ENCODE peak calls at places on chromosomes 16 and 17, in four cellular contexts. One of them, this sample, is unnamed.

GRCh38 chr16:90077757-90078593 is 844 bp upstream of the PRDM7 start:
- DNase-seq in heart right ventricle: no peak
- DNase-seq in tibial artery: no peak
- DNase-seq in GM06990: peak
- DNase-seq in this sample: no peak

GRCh38 chr16:50884066-50884860 is 142.4 kb downstream of the CYLD start:
- DNase-seq in heart right ventricle: no peak
- DNase-seq in tibial artery: no peak
- DNase-seq in GM06990: no peak
- DNase-seq in this sample: no peak

GRCh38 chr16:82093901-82094300 is 58.8 kb downstream of the HSD17B2 start:
- DNase-seq in heart right ventricle: no peak
- DNase-seq in tibial artery: no peak
- DNase-seq in GM06990: no peak
- DNase-seq in this sample: no peak

GRCh38 chr17:49106366-49107210 is 26.0 kb upstream of the B4GALNT2 start:
- DNase-seq in heart right ventricle: no peak
- DNase-seq in tibial artery: no peak
- DNase-seq in GM06990: no peak
- DNase-seq in this sample: no peak

GRCh38 chr16:24046442-24046841 is 209.7 kb upstream of the CACNG3 start:
- DNase-seq in heart right ventricle: no peak
- DNase-seq in tibial artery: no peak
- DNase-seq in GM06990: no peak
- DNase-seq in this sample: no peak

GRCh38 chr16:78571880-78572279 is 472.4 kb downstream of the WWOX start:
- DNase-seq in heart right ventricle: no peak
- DNase-seq in tibial artery: no peak
- DNase-seq in GM06990: no peak
- DNase-seq in this sample: no peak

GRCh38 chr17:38341035-38341721 is 2.6 kb downstream of the GPR179 start:
- DNase-seq in heart right ventricle: peak
- DNase-seq in tibial artery: no peak
- DNase-seq in GM06990: no peak
- DNase-seq in this sample: no peak

GRCh38 chr16:2022723-2023097 is 3.1 kb downstream of the NPW start:
- DNase-seq in heart right ventricle: peak
- DNase-seq in tibial artery: no peak
- DNase-seq in GM06990: no peak
- DNase-seq in this sample: no peak

GRCh38 chr17:55157165-55157564 is 107.6 kb upstream of the HLF start:
- DNase-seq in heart right ventricle: no peak
- DNase-seq in tibial artery: no peak
- DNase-seq in GM06990: no peak
- DNase-seq in this sample: no peak

GRCh38 chr16:86929149-86929871 is 351.0 kb downstream of the FOXL1 start:
- DNase-seq in heart right ventricle: peak
- DNase-seq in tibial artery: peak
- DNase-seq in GM06990: no peak
- DNase-seq in this sample: no peak

GRCh38 chr17:11712445-11712844 is 114.2 kb downstream of the DNAH9 start:
- DNase-seq in heart right ventricle: no peak
- DNase-seq in tibial artery: no peak
- DNase-seq in GM06990: no peak
- DNase-seq in this sample: no peak

GRCh38 chr16:89042711-89043551 is 50.7 kb upstream of the ACSF3 start:
- DNase-seq in heart right ventricle: peak
- DNase-seq in tibial artery: no peak
- DNase-seq in GM06990: no peak
- DNase-seq in this sample: no peak

GRCh38 chr16:87101903-87102302 is 215.3 kb downstream of the C16orf95 start:
- DNase-seq in heart right ventricle: no peak
- DNase-seq in tibial artery: no peak
- DNase-seq in GM06990: no peak
- DNase-seq in this sample: no peak

GRCh38 chr17:67151717-67152116 is 93.3 kb downstream of the HELZ start:
- DNase-seq in heart right ventricle: no peak
- DNase-seq in tibial artery: no peak
- DNase-seq in GM06990: no peak
- DNase-seq in this sample: no peak

GRCh38 chr17:45277992-45278391 is 16.1 kb upstream of the SPATA32 start:
- DNase-seq in heart right ventricle: no peak
- DNase-seq in tibial artery: no peak
- DNase-seq in GM06990: no peak
- DNase-seq in this sample: no peak

GRCh38 chr16:74309789-74310781 is 13.5 kb downstream of the PSMD7 start:
- DNase-seq in heart right ventricle: no peak
- DNase-seq in tibial artery: no peak
- DNase-seq in GM06990: no peak
- DNase-seq in this sample: no peak

GRCh38 chr17:27239046-27239445 is 54.9 kb upstream of the WSB1 start:
- DNase-seq in heart right ventricle: no peak
- DNase-seq in tibial artery: no peak
- DNase-seq in GM06990: peak
- DNase-seq in this sample: peak

GRCh38 chr16:89707695-89708094 is 6.2 kb upstream of the SPATA2L start:
- DNase-seq in heart right ventricle: no peak
- DNase-seq in tibial artery: no peak
- DNase-seq in GM06990: no peak
- DNase-seq in this sample: no peak

GRCh38 chr17:63519116-63519881 is 3.9 kb upstream of the KCNH6 start:
- DNase-seq in heart right ventricle: no peak
- DNase-seq in tibial artery: no peak
- DNase-seq in GM06990: no peak
- DNase-seq in this sample: no peak

GRCh38 chr17:36686123-36686669 is 84.8 kb downstream of the MRM1 start:
- DNase-seq in heart right ventricle: no peak
- DNase-seq in tibial artery: no peak
- DNase-seq in GM06990: no peak
- DNase-seq in this sample: no peak

GRCh38 chr17:40564195-40564882 is 933 bp downstream of the CCR7 start:
- DNase-seq in heart right ventricle: no peak
- DNase-seq in tibial artery: peak
- DNase-seq in GM06990: no peak
- DNase-seq in this sample: no peak

GRCh38 chr17:58391302-58391984 is 25.9 kb downstream of the RNF43 start:
- DNase-seq in heart right ventricle: no peak
- DNase-seq in tibial artery: no peak
- DNase-seq in GM06990: no peak
- DNase-seq in this sample: no peak

GRCh38 chr17:61235001-61235820 is 164.4 kb upstream of the TBX2 start:
- DNase-seq in heart right ventricle: no peak
- DNase-seq in tibial artery: no peak
- DNase-seq in GM06990: no peak
- DNase-seq in this sample: no peak

GRCh38 chr16:10575506-10576130 is 4.8 kb downstream of the EMP2 start:
- DNase-seq in heart right ventricle: no peak
- DNase-seq in tibial artery: no peak
- DNase-seq in GM06990: no peak
- DNase-seq in this sample: no peak

GRCh38 chr16:84194470-84195200 is 3.7 kb downstream of the ADAD2 start:
- DNase-seq in heart right ventricle: no peak
- DNase-seq in tibial artery: no peak
- DNase-seq in GM06990: no peak
- DNase-seq in this sample: no peak

GRCh38 chr16:20884240-20884556 is 16.0 kb downstream of the DCUN1D3 start:
- DNase-seq in heart right ventricle: no peak
- DNase-seq in tibial artery: no peak
- DNase-seq in GM06990: no peak
- DNase-seq in this sample: no peak

GRCh38 chr16:79372504-79373184 is 227.9 kb downstream of the MAF start:
- DNase-seq in heart right ventricle: no peak
- DNase-seq in tibial artery: no peak
- DNase-seq in GM06990: no peak
- DNase-seq in this sample: no peak

GRCh38 chr17:50280801-50281441 is 6.7 kb downstream of the TMEM92 start:
- DNase-seq in heart right ventricle: no peak
- DNase-seq in tibial artery: no peak
- DNase-seq in GM06990: no peak
- DNase-seq in this sample: no peak

GRCh38 chr16:10317425-10318001 is 68.3 kb upstream of the ATF7IP2 start:
- DNase-seq in heart right ventricle: no peak
- DNase-seq in tibial artery: no peak
- DNase-seq in GM06990: no peak
- DNase-seq in this sample: no peak

GRCh38 chr17:49843774-49844350 is 4.0 kb downstream of the TAC4 start:
- DNase-seq in heart right ventricle: no peak
- DNase-seq in tibial artery: peak
- DNase-seq in GM06990: no peak
- DNase-seq in this sample: no peak

GRCh38 chr16:10552998-10553491 is 27.4 kb downstream of the EMP2 start:
- DNase-seq in heart right ventricle: peak
- DNase-seq in tibial artery: peak
- DNase-seq in GM06990: peak
- DNase-seq in this sample: peak

GRCh38 chr16:53504665-53505064 is 1.7 kb upstream of the AKTIP start:
- DNase-seq in heart right ventricle: no peak
- DNase-seq in tibial artery: no peak
- DNase-seq in GM06990: no peak
- DNase-seq in this sample: no peak

GRCh38 chr16:10080031-10080772 is 102.0 kb downstream of the GRIN2A start:
- DNase-seq in heart right ventricle: peak
- DNase-seq in tibial artery: peak
- DNase-seq in GM06990: no peak
- DNase-seq in this sample: no peak

DNA sequence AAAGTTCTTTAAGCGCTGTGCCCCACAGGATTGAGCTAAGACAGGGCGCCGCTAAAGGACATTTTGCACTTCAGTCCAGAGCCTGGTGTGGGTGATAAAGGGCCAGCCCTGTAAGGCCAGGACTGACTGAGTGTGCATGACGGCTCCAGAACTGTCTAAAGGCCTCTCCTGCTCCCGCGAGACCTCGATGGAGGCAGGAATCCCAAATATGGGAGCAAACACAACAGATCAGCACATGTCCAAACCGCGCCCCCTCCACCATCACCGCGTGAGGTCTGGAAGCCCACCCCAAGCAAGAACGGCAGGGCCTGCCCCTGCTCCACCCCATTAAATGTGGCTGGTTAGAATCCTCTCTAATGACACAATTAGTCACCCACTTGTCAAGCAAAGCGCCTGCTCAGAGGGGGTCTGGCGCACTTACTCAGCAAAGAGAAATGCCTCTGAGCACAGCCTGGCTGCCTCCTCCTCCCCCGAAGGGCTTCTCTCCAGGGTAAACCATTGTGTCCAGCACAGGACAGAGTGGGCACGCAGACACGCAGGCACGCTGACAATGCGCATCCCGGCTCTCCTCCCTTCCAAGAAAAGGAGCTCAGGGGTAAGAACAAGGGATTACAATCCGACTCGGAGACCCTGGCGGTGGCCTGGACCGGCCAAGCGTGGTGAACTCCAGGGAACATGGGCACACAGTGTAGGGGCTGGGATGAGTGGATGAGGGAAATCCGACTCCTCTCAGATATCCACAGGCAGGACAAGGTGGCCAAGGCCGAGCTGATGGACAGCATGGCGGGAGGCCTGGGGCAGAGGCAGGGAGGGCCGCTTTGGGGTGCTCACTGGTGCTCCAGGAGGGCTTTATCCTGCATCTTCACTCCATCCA is 1.5 kb downstream of the MXRA7 start:
- DNase-seq in heart right ventricle: peak
- DNase-seq in tibial artery: peak
- DNase-seq in GM06990: no peak
- DNase-seq in this sample: no peak
- H3K4me3 ChIP-seq in heart right ventricle: peak
- H3K4me3 ChIP-seq in tibial artery: peak
- H3K4me3 ChIP-seq in GM06990: no peak
- H3K4me3 ChIP-seq in this sample: no peak

GRCh38 chr17:233473-233941 is 52.1 kb upstream of the DOC2B start:
- DNase-seq in heart right ventricle: no peak
- DNase-seq in tibial artery: peak
- DNase-seq in GM06990: peak
- DNase-seq in this sample: no peak
- H3K4me3 ChIP-seq in heart right ventricle: no peak
- H3K4me3 ChIP-seq in tibial artery: no peak
- H3K4me3 ChIP-seq in GM06990: no peak
- H3K4me3 ChIP-seq in this sample: no peak

GRCh38 chr17:68199837-68200688 is 47.8 kb upstream of the AMZ2 start:
- DNase-seq in heart right ventricle: no peak
- DNase-seq in tibial artery: no peak
- DNase-seq in GM06990: no peak
- DNase-seq in this sample: no peak

GRCh38 chr17:68196394-68197090 is 51.3 kb upstream of the AMZ2 start:
- DNase-seq in heart right ventricle: no peak
- DNase-seq in tibial artery: no peak
- DNase-seq in GM06990: no peak
- DNase-seq in this sample: no peak

GRCh38 chr17:68197091-68197996 is 50.5 kb upstream of the AMZ2 start:
- DNase-seq in heart right ventricle: no peak
- DNase-seq in tibial artery: no peak
- DNase-seq in GM06990: no peak
- DNase-seq in this sample: no peak

GRCh38 chr17:68198931-68199836 is 48.7 kb upstream of the AMZ2 start:
- DNase-seq in heart right ventricle: no peak
- DNase-seq in tibial artery: no peak
- DNase-seq in GM06990: peak
- DNase-seq in this sample: no peak

DNA sequence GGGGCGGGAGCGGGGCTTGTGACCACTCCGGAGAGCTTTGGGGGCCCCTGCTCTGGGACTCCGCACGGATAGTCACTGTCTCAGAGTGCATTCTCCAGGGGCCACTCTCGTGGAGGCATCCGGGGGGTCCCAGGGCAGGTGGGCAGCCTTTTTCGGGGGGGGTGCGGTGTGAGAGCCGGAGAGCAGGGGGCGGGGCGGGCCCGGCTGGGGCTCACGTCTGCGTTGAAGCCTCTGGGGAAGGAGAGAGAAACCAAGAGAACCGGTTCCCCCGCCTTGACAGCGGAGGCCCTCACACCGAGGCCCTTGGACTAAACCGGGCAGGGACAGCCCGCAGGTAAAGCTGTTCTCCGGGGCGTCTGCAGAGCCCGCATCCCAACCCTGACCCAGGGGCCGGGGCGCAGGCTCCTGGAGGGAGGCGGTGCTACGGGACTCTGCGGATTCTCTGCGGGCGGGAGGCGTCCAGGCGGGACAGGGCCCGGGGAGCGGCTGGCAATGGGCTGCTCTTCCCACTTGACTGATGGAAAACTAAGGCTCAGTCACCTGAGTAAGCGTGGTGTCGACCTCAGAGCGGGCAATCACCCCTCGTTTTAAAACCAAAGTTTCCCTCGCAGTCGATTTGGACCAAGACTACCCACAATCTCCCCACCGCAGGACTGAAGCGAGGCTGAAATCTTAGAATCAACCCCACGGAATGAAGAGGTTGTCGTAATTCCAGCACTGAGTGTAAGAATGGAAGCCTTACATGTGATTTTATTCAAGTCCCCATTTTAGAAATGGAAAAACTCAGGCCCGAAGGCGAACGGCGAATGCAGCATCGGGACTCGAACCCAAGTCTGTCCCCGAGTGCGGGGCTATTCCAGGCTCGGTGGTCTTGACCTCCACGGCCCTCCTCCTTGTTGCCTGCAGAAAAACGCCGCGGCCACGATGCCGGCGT is 49.6 kb upstream of the AMZ2 start:
- DNase-seq in heart right ventricle: no peak
- DNase-seq in tibial artery: no peak
- DNase-seq in GM06990: no peak
- DNase-seq in this sample: no peak
- H3K4me3 ChIP-seq in heart right ventricle: peak
- H3K4me3 ChIP-seq in tibial artery: peak
- H3K4me3 ChIP-seq in GM06990: no peak
- H3K4me3 ChIP-seq in this sample: no peak

GRCh38 chr16:54712866-54713265 is 217.8 kb upstream of the IRX5 start:
- DNase-seq in heart right ventricle: no peak
- DNase-seq in tibial artery: no peak
- DNase-seq in GM06990: no peak
- DNase-seq in this sample: no peak
- H3K4me3 ChIP-seq in heart right ventricle: no peak
- H3K4me3 ChIP-seq in tibial artery: no peak
- H3K4me3 ChIP-seq in GM06990: no peak
- H3K4me3 ChIP-seq in this sample: no peak

This sample was measured in GM12864.